ENCODE peak calls at places on chromosomes 3 and 15, in four cellular contexts. H, J, F and T are unnamed samples. For H3K27me3, the result is how much of the 10 kb centered on the place peaks cover.

GRCh38 chr3:15449489-15449888 is 22.1 kb downstream of the EAF1 start:
- DNase-seq in F (no peak), H (no peak), J (no peak), T (no peak)

GRCh38 chr3:60294181-60294580 is 957.1 kb downstream of the FHIT start:
- DNase-seq in J (no peak), F (no peak), H (no peak), T (no peak)

GRCh38 chr3:164155386-164155785 is 922.9 kb downstream of the SI start:
- DNase-seq in F (no peak), J (no peak), H (no peak), T (no peak)

GRCh38 chr15:22979699-22980188 is 424 bp downstream of the CYFIP1 start:
- DNase-seq in H (no peak), J (peak), F (peak), T (no peak)

GRCh38 chr3:42703695-42704025 is 1.1 kb upstream of the HHATL start:
- DNase-seq in F (no peak), H (no peak), J (no peak), T (no peak)

GRCh38 chr3:159236306-159236705 is 434.5 kb downstream of the MFSD1 start:
- DNase-seq in J (no peak), F (peak), H (no peak), T (no peak)

GRCh38 chr3:53253707-53254106 is 2.1 kb downstream of the TKT start:
- DNase-seq in F (no peak), H (no peak), J (no peak), T (no peak)

GRCh38 chr15:25884354-25884753 is 21.2 kb upstream of the ATP10A start:
- DNase-seq in H (no peak), F (no peak), J (no peak), T (no peak)

GRCh38 chr15:55791576-55792400 is 48.8 kb upstream of the PRTG start:
- DNase-seq in H (no peak), F (no peak), J (no peak), T (no peak)

GRCh38 chr15:64635486-64635815 is 139.9 kb downstream of the RBPMS2 start:
- DNase-seq in J (no peak), H (no peak), F (peak), T (no peak)

GRCh38 chr15:74780983-74781672 is 752 bp upstream of the CSK start:
- DNase-seq in F (peak), J (no peak), H (no peak), T (no peak)

GRCh38 chr15:90870354-90871096 is 2.1 kb downstream of the FURIN start:
- DNase-seq in J (no peak), F (peak), H (no peak), T (no peak)

GRCh38 chr3:71243230-71243629 is 340.3 kb downstream of the FOXP1 start:
- DNase-seq in H (no peak), F (no peak), J (no peak), T (no peak)

GRCh38 chr15:58549013-58549779 is 117.4 kb downstream of the LIPC start:
- DNase-seq in J (no peak), F (no peak), H (no peak), T (no peak)

GRCh38 chr3:55721716-55722484 is 234.8 kb upstream of the WNT5A start:
- DNase-seq in H (no peak), J (no peak), F (peak), T (no peak)

GRCh38 chr3:160771811-160772459 is 15.9 kb downstream of the PPM1L start:
- DNase-seq in H (no peak), F (no peak), J (no peak), T (no peak)

GRCh38 chr3:14371573-14372474 is 30.6 kb upstream of the SLC6A6 start:
- DNase-seq in H (peak), J (no peak), F (peak), T (no peak)

GRCh38 chr3:186990878-186991308 is 60.6 kb downstream of the ST6GAL1 start:
- DNase-seq in J (no peak), F (no peak), H (no peak), T (no peak)

GRCh38 chr3:11115548-11115947 is 38.7 kb upstream of the HRH1 start:
- DNase-seq in F (no peak), J (no peak), H (no peak), T (no peak)

GRCh38 chr3:11117591-11117990 is 36.7 kb upstream of the HRH1 start:
- DNase-seq in J (no peak), H (no peak), F (no peak), T (no peak)

GRCh38 chr3:11120091-11120845 is 34.0 kb upstream of the HRH1 start:
- DNase-seq in F (no peak), J (no peak), H (no peak), T (no peak)

GRCh38 chr3:11116336-11117059 is 37.8 kb upstream of the HRH1 start:
- DNase-seq in F (no peak), J (no peak), H (no peak), T (no peak)

DNA sequence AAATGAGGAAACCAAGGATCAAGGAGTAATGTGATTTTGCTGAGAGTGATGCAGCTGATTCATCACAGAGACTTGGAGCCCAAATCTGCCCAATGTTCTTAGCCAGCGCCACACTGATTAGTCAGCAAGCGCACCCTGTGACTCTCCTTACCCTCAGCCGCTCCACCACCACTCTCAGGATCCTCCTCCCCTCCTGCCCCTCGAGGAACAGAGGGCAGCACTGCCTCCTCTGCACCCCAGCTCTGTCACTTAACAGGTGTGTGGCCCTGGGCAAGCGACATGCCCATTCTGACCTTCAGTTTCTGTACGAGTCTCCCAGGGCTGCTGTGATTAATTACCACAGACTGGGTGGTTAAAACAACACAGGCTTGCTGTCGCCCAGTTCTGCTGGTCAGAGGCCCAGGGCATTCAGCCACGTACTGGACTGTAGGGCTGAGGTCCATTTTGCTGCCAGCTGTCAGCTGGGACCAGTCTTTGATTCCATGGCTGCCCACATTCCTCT is 36.1 kb upstream of the HRH1 start:
- DNase-seq in J (no peak), F (no peak), H (no peak), T (no peak)
- H3K4me3 ChIP-seq in J (no peak), F (no peak), H (no peak), T (no peak)

GRCh38 chr3:139342054-139342453 is 1.8 kb upstream of the MRPS22 start:
- DNase-seq in F (no peak), H (no peak), J (no peak), T (no peak)

GRCh38 chr3:139340784-139341183 is 3.0 kb upstream of the MRPS22 start:
- DNase-seq in F (peak), H (no peak), J (no peak), T (no peak)

GRCh38 chr3:139339219-139339906 is 4.5 kb upstream of the MRPS22 start:
- DNase-seq in H (no peak), J (no peak), F (peak), T (no peak)

GRCh38 chr3:139343895-139344856 is at the start of gene MRPS22:
- DNase-seq in F (peak), J (peak), H (peak), T (peak)

GRCh38 chr3:139338405-139338804 is 5.4 kb upstream of the MRPS22 start:
- DNase-seq in H (no peak), J (no peak), F (no peak), T (no peak)
- H3K27me3 ChIP-seq in H (under half), J (under half), F (under half), T (under half)

GRCh38 chr3:193742628-193743027 is 149.6 kb downstream of the OPA1 start:
- DNase-seq in H (no peak), J (no peak), F (no peak), T (no peak)
- H3K4me3 ChIP-seq in H (no peak), J (no peak), F (no peak), T (no peak)

GRCh38 chr15:77640615-77641014 is 7.9 kb upstream of the LINGO1 start:
- DNase-seq in H (no peak), F (no peak), J (no peak), T (no peak)

GRCh38 chr15:77639431-77639830 is 6.7 kb upstream of the LINGO1 start:
- DNase-seq in J (no peak), H (no peak), F (no peak), T (no peak)

GRCh38 chr15:77634266-77634962 is 1.7 kb upstream of the LINGO1 start:
- DNase-seq in H (no peak), J (peak), F (peak), T (peak)

GRCh38 chr15:77636209-77636608 is 3.5 kb upstream of the LINGO1 start:
- DNase-seq in H (no peak), J (no peak), F (no peak), T (no peak)

GRCh38 chr15:77637851-77638402 is 5.2 kb upstream of the LINGO1 start:
- DNase-seq in F (no peak), H (no peak), J (no peak), T (no peak)
- H3K27me3 ChIP-seq in F (under half), H (under half), J (under half), T (under half)

DNA sequence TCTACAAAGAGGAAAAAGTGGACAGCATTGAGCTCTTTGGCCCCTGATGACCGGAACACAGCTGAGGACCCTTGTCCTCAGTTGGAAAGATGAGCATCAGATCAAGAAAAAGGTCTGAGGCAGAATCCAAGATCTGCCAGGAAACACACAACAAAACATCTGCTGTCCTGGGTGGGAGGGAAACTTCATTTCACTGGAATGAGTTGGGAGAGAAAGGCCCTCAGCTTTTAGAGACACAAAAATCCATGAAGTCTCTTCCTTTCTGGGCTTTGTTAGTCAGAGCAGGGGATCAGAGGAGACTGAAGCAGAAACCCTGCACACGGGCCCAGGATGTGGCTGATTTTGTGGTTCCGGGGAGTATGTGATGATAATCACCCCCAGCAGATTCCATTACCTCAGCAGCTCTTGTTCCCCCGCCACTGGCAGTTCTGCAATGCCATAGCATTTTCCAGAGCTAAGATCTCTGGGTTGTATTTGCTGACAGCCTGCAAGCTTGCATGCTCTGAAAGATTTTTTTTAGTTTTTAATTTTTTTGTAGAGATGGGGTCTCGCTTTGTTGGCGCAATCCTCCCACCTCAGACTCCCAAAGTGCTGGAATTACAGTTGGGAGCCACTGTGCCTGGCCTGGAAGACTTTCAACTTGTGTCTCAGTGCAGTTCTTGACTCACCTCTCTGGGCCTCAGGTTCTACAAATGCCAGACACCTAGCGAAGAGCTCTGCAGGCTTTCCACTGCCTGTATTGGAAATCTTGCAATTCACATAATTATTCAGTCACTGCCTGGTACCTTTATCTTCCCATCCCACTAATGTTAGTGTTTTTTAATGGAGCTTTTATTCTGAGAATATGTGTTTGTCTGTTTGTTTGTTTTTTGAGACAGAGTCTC is 5.8 kb upstream of the TATDN2 start:
- DNase-seq in J (no peak), H (no peak), F (no peak), T (no peak)
- H3K4me3 ChIP-seq in J (no peak), H (no peak), F (no peak), T (no peak)

GRCh38 chr15:36877294-36877693 is 223.1 kb downstream of the MEIS2 start:
- DNase-seq in F (no peak), H (no peak), J (peak), T (no peak)

GRCh38 chr15:36879568-36880225 is 220.7 kb downstream of the MEIS2 start:
- DNase-seq in F (no peak), H (no peak), J (peak), T (no peak)

GRCh38 chr15:36880226-36880912 is 220.0 kb downstream of the MEIS2 start:
- DNase-seq in F (no peak), J (peak), H (no peak), T (no peak)

GRCh38 chr15:36878745-36879262 is 221.5 kb downstream of the MEIS2 start:
- DNase-seq in F (no peak), J (peak), H (no peak), T (no peak)

GRCh38 chr15:36877796-36878744 is 222.3 kb downstream of the MEIS2 start:
- DNase-seq in H (no peak), J (peak), F (no peak), T (no peak)
- H3K27me3 ChIP-seq in H (under half), J (under half), F (half or more), T (under half)

DNA sequence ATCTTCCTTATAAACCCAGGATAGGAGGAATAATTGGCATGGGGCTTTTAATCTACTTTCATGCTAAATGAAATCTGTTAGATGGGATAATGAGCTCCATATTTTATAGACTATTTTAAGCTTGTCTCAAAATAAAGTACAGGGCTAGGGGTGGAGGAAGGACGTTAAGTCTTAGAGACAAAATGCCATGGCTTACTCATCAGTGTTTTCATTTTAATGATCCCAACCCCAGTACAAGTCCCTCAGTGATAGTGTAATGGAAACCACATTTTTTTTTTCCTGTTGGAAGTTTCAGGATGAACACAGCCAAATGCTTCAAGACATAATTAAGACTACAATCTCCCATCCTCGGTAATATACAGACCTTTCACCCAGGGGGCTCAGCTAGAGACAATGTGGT is 115.2 kb upstream of the ROPN1 start:
- DNase-seq in H (no peak), F (no peak), J (no peak), T (no peak)
- H3K4me3 ChIP-seq in H (no peak), F (no peak), J (no peak), T (no peak)